ENCODE peak calls at places on chromosomes 12 and 14, in five cellular contexts. O is neural progenitor cell, P is PC-3, T is MM.1S, S is OCI-LY7. V is an unnamed sample.

GRCh38 chr12:26499979-26500640 is 304.7 kb downstream of the SSPN start:
- DNase-seq in O (no peak), P (no peak), T (no peak), S (no peak), V (peak)

GRCh38 chr14:88228519-88229236 is 94.4 kb downstream of the KCNK10 start:
- DNase-seq in O (no peak), P (peak), T (no peak), S (no peak), V (peak)

GRCh38 chr12:51921017-51921725 is 13.9 kb downstream of the ACVRL1 start:
- DNase-seq in O (peak), P (no peak), T (no peak), S (no peak), V (no peak)

GRCh38 chr12:56115329-56115728 is 1.1 kb upstream of the RPL41 start:
- DNase-seq in O (peak), P (peak), T (no peak), S (no peak), V (peak)

GRCh38 chr12:70853326-70853725 is 67.2 kb downstream of the PTPRR start:
- DNase-seq in O (no peak), P (no peak), T (no peak), S (no peak), V (peak)

GRCh38 chr14:61662001-61662400 is 33.3 kb upstream of the HIF1A start:
- DNase-seq in O (no peak), P (peak), T (no peak), S (no peak), V (peak)

GRCh38 chr14:82067221-82067620 is 533.6 kb upstream of the SEL1L start:
- DNase-seq in O (peak), P (no peak), T (no peak), S (no peak), V (no peak)

GRCh38 chr14:95524706-95525512 is 8.5 kb upstream of the SYNE3 start:
- DNase-seq in O (no peak), P (peak), T (no peak), S (no peak), V (peak)

GRCh38 chr12:75446857-75447256 is 33.7 kb upstream of the GLIPR1 start:
- DNase-seq in O (no peak), P (peak), T (no peak), S (no peak), V (peak)

GRCh38 chr14:41668346-41668745 is 61.7 kb downstream of the LRFN5 start:
- DNase-seq in O (no peak), P (no peak), T (no peak), S (no peak), V (peak)

GRCh38 chr12:1922985-1923384 is 4.5 kb upstream of the CACNA2D4 start:
- DNase-seq in O (no peak), P (no peak), T (no peak), S (no peak), V (no peak)

GRCh38 chr14:99598774-99599173 is 5.2 kb downstream of the CCDC85C start:
- DNase-seq in O (peak), P (no peak), T (no peak), S (no peak), V (no peak)

GRCh38 chr14:93788557-93789365 is 476 bp upstream of the PRIMA1 start:
- DNase-seq in O (peak), P (peak), T (no peak), S (no peak), V (peak)

GRCh38 chr12:5648692-5649338 is 216.9 kb downstream of the NTF3 start:
- DNase-seq in O (peak), P (peak), T (peak), S (peak), V (peak)

GRCh38 chr14:79016828-79017505 is 846.8 kb downstream of the NRXN3 start:
- DNase-seq in O (no peak), P (peak), T (no peak), S (no peak), V (peak)

GRCh38 chr14:37874429-37875109 is 279.1 kb downstream of the TTC6 start:
- DNase-seq in O (peak), P (peak), T (peak), S (peak), V (peak)

GRCh38 chr12:50246873-50247612 is 36.3 kb downstream of the LIMA1 start:
- DNase-seq in O (no peak), P (peak), T (no peak), S (no peak), V (peak)

GRCh38 chr12:98227162-98227561 is 288.2 kb upstream of the TMPO start:
- DNase-seq in O (peak), P (no peak), T (no peak), S (peak), V (peak)

GRCh38 chr14:95256011-95256775 is 63.5 kb downstream of the CLMN start:
- DNase-seq in O (peak), P (no peak), T (no peak), S (no peak), V (peak)

DNA sequence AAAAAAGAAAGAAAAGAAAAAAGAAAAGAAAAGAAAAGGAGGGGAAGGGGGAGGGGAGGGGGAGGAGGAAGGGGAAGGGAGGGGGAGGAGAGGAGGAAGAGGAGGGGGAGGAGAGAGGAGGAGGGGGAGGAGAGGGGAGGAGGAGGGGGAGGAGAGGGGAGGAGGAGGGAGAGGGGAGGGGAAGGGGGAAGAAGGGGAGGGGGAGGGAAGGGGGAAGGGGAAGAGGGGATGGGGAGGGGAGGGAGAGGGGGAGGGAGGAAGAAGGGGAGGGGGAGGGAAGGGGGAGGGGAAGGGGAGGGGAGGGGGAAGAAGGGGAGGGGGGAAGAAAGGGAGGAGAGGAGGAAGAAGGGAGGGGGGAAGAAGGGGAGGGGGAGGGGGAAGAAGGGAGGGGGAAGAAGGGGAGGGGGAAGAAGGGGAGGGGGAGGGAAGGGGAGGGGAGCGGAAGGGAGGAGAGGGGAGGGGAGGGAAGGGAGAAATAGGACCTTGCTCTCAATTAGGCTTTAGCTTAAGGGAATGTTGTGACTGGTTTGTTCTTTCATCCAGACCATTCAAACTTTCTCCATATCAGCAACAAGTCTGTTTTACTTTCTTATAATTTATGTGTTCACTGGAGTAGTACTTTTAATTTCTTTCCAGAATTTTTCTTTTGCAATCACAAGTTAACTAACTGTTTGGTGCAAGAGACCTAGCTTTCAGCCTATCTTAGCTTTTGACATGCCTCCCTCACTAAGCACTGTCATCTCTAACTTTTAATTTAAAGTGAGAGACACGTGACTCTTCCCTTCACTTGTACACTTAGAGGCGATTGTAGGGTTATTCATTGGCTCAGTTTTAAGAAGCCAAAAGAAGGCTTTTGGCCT is 76.5 kb upstream of the EGLN3 start:
- DNase-seq in O (no peak), P (no peak), T (no peak), S (no peak), V (no peak)
- H3K27ac ChIP-seq in O (no peak), P (no peak), T (no peak), S (no peak), V (no peak)

DNA sequence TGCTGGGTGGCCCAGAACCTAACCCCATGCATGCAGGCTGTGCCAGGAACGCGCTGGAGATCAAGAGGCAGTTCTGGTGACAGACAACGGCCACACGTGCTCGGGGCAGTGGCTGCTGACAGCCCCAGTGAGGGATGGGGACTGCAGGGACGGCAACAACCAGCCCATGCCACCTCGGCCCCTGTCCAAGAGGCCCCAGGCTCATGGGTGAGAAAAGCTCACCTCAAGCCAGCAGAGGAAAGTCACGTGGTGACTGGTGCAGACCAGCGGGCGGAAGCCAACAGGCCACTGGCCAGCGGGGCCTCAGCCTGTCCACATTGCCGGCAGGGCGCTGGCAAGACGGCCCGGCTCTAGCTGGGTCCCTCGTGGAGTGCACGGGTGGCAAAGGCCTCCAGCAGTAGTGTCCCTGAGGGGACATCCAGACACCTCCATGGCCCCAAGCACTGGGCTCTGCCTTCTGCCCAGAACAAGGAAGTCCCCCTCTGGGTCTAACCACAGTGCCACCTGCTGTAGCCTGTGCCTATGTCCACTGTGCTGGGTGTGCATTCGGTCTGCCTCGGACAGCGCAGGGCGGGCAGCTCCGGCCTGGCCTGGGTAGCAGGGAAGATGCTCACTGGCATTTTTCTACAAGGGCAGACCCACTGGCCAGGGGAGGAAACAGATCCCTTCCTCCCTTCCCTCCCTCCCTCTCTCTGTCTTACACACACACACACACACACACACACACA is 134.1 kb downstream of the NCOR2 start:
- DNase-seq in O (no peak), P (no peak), T (no peak), S (no peak), V (no peak)
- TF ChIP-seq EZH2phosphoT487 in O (no peak), P (no peak), T (no peak), S (no peak), V (no peak)

DNA sequence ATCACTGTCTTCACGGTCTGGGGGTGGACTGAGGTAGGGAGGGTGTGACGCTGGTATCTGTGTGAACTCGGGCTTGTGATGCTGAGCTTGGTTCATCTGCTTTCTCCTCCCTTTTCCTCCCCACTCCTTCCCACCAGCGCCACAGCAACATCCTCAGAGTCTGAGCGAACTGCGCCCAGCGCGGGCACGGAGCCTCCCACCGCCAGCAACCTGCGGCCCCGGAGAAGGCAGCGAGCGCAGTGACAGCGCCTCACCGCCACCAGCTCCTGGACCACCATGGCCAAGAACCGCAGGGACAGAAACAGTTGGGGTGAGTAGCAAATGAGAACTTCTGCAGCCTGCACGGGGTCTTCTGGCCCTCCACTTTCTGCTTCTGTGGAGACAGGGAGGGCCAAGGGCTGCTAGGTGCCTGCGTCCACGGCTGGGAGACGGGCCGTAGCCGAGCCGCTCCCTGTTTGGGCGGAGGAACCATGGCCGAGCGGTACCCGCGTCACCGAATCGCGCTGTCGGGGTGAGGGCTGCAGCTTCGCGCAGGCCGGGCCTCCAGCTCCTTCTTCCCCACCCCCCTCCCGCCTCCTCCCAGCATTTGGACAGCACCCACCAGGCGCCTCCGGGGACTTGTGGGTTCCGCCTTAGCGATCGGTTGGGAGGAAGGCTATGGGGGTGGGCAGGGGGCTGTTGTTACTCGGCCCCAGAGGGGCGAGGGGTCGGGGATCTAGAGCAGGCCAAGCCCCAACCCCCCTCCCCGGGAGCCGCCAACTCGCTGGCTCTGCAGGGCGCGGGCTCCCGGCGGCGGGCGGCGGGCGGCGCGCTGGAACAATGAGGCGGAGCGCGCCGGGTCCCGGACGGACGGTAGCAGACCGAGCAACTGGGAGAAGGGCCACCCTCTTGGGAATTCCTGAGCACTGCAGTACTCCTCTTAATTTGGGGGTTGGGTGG is at the start of gene ATL1:
- DNase-seq in O (peak), P (peak), T (no peak), S (peak), V (peak)
- H3K27ac ChIP-seq in O (no peak), P (no peak), T (no peak), S (no peak), V (peak)

DNA sequence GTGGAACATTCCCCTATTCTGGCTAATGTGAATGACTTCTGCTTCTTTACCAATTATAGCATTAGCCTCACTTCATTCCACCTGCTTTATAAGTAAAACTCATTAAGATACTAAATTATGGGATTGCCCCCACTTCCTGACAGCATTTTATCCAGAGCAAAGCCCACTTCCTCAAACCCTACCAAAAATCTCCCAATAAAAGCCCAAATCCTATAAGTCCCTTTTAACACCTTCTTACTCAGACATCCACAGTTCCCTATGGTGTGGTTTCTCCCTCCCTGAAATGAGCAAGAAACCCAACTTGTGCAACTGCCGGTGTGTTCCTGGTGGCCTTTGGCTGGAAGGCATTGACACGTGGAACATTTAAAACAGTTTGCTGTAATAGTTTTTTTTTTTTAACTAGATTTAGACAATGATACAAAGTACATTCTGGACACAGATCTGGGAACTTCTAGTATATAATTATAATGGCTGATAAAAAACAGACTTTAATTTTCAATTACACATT is 53.1 kb downstream of the BRMS1L start:
- DNase-seq in O (no peak), P (no peak), T (no peak), S (no peak), V (peak)
- TF ChIP-seq EZH2phosphoT487 in O (no peak), P (no peak), T (no peak), S (no peak), V (no peak)

GRCh38 chr14:59224341-59224740 is 35.9 kb downstream of the DAAM1 start:
- DNase-seq in O (no peak), P (no peak), T (no peak), S (no peak), V (no peak)

GRCh38 chr14:59228416-59228815 is 39.9 kb downstream of the DAAM1 start:
- DNase-seq in O (no peak), P (no peak), T (no peak), S (no peak), V (peak)

GRCh38 chr14:59225281-59225680 is 36.8 kb downstream of the DAAM1 start:
- DNase-seq in O (no peak), P (no peak), T (no peak), S (no peak), V (no peak)

GRCh38 chr14:59229653-59230406 is 41.4 kb downstream of the DAAM1 start:
- DNase-seq in O (no peak), P (no peak), T (no peak), S (no peak), V (no peak)
- H3K27ac ChIP-seq in O (no peak), P (no peak), T (no peak), S (no peak), V (no peak)

GRCh38 chr12:7162691-7163114 is 26.8 kb upstream of the PEX5 start:
- DNase-seq in O (peak), P (peak), T (no peak), S (no peak), V (peak)
- TF ChIP-seq EZH2phosphoT487 in O (no peak), P (no peak), T (no peak), S (no peak), V (no peak)